ENCODE peak calls at places on chromosomes 12 and 14, in seven cellular contexts. One of them, this sample, is unnamed.

GRCh38 chr14:103444837-103445524 is 59.8 kb downstream of the MARK3 start:
- DNase-seq in SK-N-SH: peak; percentile 35
- DNase-seq in PC-9: no peak
- DNase-seq in cardiac muscle cell: peak; percentile 72
- DNase-seq in lung: no peak
- DNase-seq in Peyer's patch: no peak
- DNase-seq in breast epithelium: no peak
- DNase-seq in this sample: no peak

GRCh38 chr12:26691234-26691970 is 141.6 kb downstream of the ITPR2 start:
- DNase-seq in PC-9: peak; percentile 88
- DNase-seq in cardiac muscle cell: peak; percentile 93
- DNase-seq in Peyer's patch: no peak
- DNase-seq in SK-N-SH: no peak
- DNase-seq in breast epithelium: no peak
- DNase-seq in lung: no peak
- DNase-seq in this sample: peak; percentile 90

GRCh38 chr12:1662761-1663439 is 28.0 kb upstream of the ADIPOR2 start:
- DNase-seq in lung: peak; percentile 74
- DNase-seq in breast epithelium: no peak
- DNase-seq in SK-N-SH: peak; percentile 47
- DNase-seq in cardiac muscle cell: peak; percentile 51
- DNase-seq in Peyer's patch: peak; percentile 27
- DNase-seq in PC-9: peak; percentile 76
- DNase-seq in this sample: no peak

GRCh38 chr14:42269234-42269633 is 662.6 kb downstream of the LRFN5 start:
- DNase-seq in lung: no peak
- DNase-seq in breast epithelium: no peak
- DNase-seq in Peyer's patch: no peak
- DNase-seq in PC-9: no peak
- DNase-seq in SK-N-SH: no peak
- DNase-seq in cardiac muscle cell: no peak
- DNase-seq in this sample: no peak

GRCh38 chr14:91306547-91306946 is 62.0 kb upstream of the GPR68 start:
- DNase-seq in cardiac muscle cell: no peak
- DNase-seq in breast epithelium: no peak
- DNase-seq in SK-N-SH: no peak
- DNase-seq in lung: no peak
- DNase-seq in Peyer's patch: no peak
- DNase-seq in PC-9: no peak
- DNase-seq in this sample: no peak

GRCh38 chr12:93521225-93521854 is 51.1 kb upstream of the SOCS2 start:
- DNase-seq in lung: peak; percentile 30
- DNase-seq in SK-N-SH: no peak
- DNase-seq in breast epithelium: no peak
- DNase-seq in cardiac muscle cell: peak; percentile 57
- DNase-seq in Peyer's patch: no peak
- DNase-seq in PC-9: no peak
- DNase-seq in this sample: no peak

GRCh38 chr14:64092338-64092737 is 201.8 kb downstream of the ESR2 start:
- DNase-seq in PC-9: no peak
- DNase-seq in breast epithelium: no peak
- DNase-seq in lung: no peak
- DNase-seq in SK-N-SH: no peak
- DNase-seq in cardiac muscle cell: no peak
- DNase-seq in Peyer's patch: no peak
- DNase-seq in this sample: no peak

GRCh38 chr12:103102225-103102744 is 144.8 kb downstream of the ASCL1 start:
- DNase-seq in lung: no peak
- DNase-seq in breast epithelium: no peak
- DNase-seq in cardiac muscle cell: no peak
- DNase-seq in SK-N-SH: no peak
- DNase-seq in Peyer's patch: no peak
- DNase-seq in PC-9: no peak
- DNase-seq in this sample: no peak

GRCh38 chr12:48329199-48329939 is 21.4 kb downstream of the ZNF641 start:
- DNase-seq in breast epithelium: no peak
- DNase-seq in Peyer's patch: no peak
- DNase-seq in PC-9: no peak
- DNase-seq in SK-N-SH: no peak
- DNase-seq in lung: no peak
- DNase-seq in cardiac muscle cell: no peak
- DNase-seq in this sample: no peak

GRCh38 chr14:99574099-99574880 is 29.7 kb downstream of the CCDC85C start:
- DNase-seq in SK-N-SH: peak; percentile 69
- DNase-seq in Peyer's patch: no peak
- DNase-seq in cardiac muscle cell: peak; percentile 92
- DNase-seq in lung: peak; percentile 69
- DNase-seq in PC-9: peak; percentile 66
- DNase-seq in breast epithelium: no peak
- DNase-seq in this sample: peak; percentile 50

GRCh38 chr14:101823081-101823480 is 61.6 kb downstream of the PPP2R5C start:
- DNase-seq in lung: no peak
- DNase-seq in cardiac muscle cell: no peak
- DNase-seq in PC-9: no peak
- DNase-seq in Peyer's patch: no peak
- DNase-seq in breast epithelium: no peak
- DNase-seq in SK-N-SH: no peak
- DNase-seq in this sample: no peak
- H3K4me3 ChIP-seq in lung: no peak overlapping the region
- H3K4me3 ChIP-seq in cardiac muscle cell: no peak overlapping the region
- H3K4me3 ChIP-seq in PC-9: no peak overlapping the region
- H3K4me3 ChIP-seq in Peyer's patch: peak overlapping the region; percentile 33
- H3K4me3 ChIP-seq in breast epithelium: peak overlapping the region; percentile 43
- H3K4me3 ChIP-seq in SK-N-SH: no peak overlapping the region
- H3K4me3 ChIP-seq in this sample: no peak overlapping the region

GRCh38 chr12:14769462-14769836 is 33.8 kb downstream of the WBP11 start:
- DNase-seq in lung: peak; percentile 36
- DNase-seq in cardiac muscle cell: peak; percentile 49
- DNase-seq in Peyer's patch: peak; percentile 43
- DNase-seq in breast epithelium: no peak
- DNase-seq in PC-9: no peak
- DNase-seq in SK-N-SH: peak; percentile 59
- DNase-seq in this sample: no peak
- TF ChIP-seq CTCF in lung: no peak
- TF ChIP-seq CTCF in cardiac muscle cell: no peak
- TF ChIP-seq CTCF in Peyer's patch: no peak
- TF ChIP-seq CTCF in breast epithelium: no peak
- TF ChIP-seq CTCF in PC-9: no peak
- TF ChIP-seq CTCF in SK-N-SH: no peak
- TF ChIP-seq CTCF in this sample: no peak

GRCh38 chr12:132572801-132573760 is 37.3 kb downstream of the LRCOL1 start:
- DNase-seq in SK-N-SH: no peak
- DNase-seq in breast epithelium: no peak
- DNase-seq in PC-9: no peak
- DNase-seq in cardiac muscle cell: no peak
- DNase-seq in lung: no peak
- DNase-seq in Peyer's patch: no peak
- DNase-seq in this sample: no peak
- H3K36me3 ChIP-seq in SK-N-SH: no peaks in the 10 kb centered on the region
- H3K36me3 ChIP-seq in breast epithelium: peaks cover 10% of the 10 kb centered on the region
- H3K36me3 ChIP-seq in PC-9: no peaks in the 10 kb centered on the region
- H3K36me3 ChIP-seq in cardiac muscle cell: peaks cover 25% of the 10 kb centered on the region
- H3K36me3 ChIP-seq in lung: peaks cover 53% of the 10 kb centered on the region
- H3K36me3 ChIP-seq in Peyer's patch: no peaks in the 10 kb centered on the region
- H3K36me3 ChIP-seq in this sample: peaks cover 19% of the 10 kb centered on the region

GRCh38 chr12:110249105-110249504 is 31.9 kb upstream of the ATP2A2 start:
- DNase-seq in PC-9: no peak
- DNase-seq in SK-N-SH: no peak
- DNase-seq in Peyer's patch: no peak
- DNase-seq in lung: no peak
- DNase-seq in breast epithelium: no peak
- DNase-seq in cardiac muscle cell: no peak
- DNase-seq in this sample: no peak
- H3K4me3 ChIP-seq in PC-9: no peak overlapping the region
- H3K4me3 ChIP-seq in SK-N-SH: no peak overlapping the region
- H3K4me3 ChIP-seq in Peyer's patch: no peak overlapping the region
- H3K4me3 ChIP-seq in lung: no peak overlapping the region
- H3K4me3 ChIP-seq in breast epithelium: no peak overlapping the region
- H3K4me3 ChIP-seq in cardiac muscle cell: no peak overlapping the region
- H3K4me3 ChIP-seq in this sample: no peak overlapping the region

GRCh38 chr14:21072102-21072501 is 2.0 kb downstream of the ARHGEF40 start:
- DNase-seq in SK-N-SH: peak; percentile 35
- DNase-seq in cardiac muscle cell: peak; percentile 77
- DNase-seq in breast epithelium: no peak
- DNase-seq in PC-9: no peak
- DNase-seq in lung: no peak
- DNase-seq in Peyer's patch: no peak
- DNase-seq in this sample: no peak

GRCh38 chr14:21070083-21070609 is at the start of gene ARHGEF40:
- DNase-seq in cardiac muscle cell: peak; percentile 66
- DNase-seq in Peyer's patch: peak; percentile 34
- DNase-seq in lung: no peak
- DNase-seq in SK-N-SH: peak; percentile 87
- DNase-seq in breast epithelium: no peak
- DNase-seq in PC-9: no peak
- DNase-seq in this sample: no peak

GRCh38 chr14:21071225-21072041 is 1.3 kb downstream of the ARHGEF40 start:
- DNase-seq in SK-N-SH: peak; percentile 95
- DNase-seq in lung: peak; percentile 81
- DNase-seq in cardiac muscle cell: peak; percentile 94
- DNase-seq in Peyer's patch: peak; percentile 81
- DNase-seq in breast epithelium: peak; percentile 65
- DNase-seq in PC-9: no peak
- DNase-seq in this sample: peak; percentile 71

GRCh38 chr14:21069388-21070082 is 569 bp upstream of the ARHGEF40 start:
- DNase-seq in lung: no peak
- DNase-seq in PC-9: no peak
- DNase-seq in SK-N-SH: peak; percentile 77
- DNase-seq in Peyer's patch: no peak
- DNase-seq in breast epithelium: no peak
- DNase-seq in cardiac muscle cell: peak; percentile 71
- DNase-seq in this sample: no peak

GRCh38 chr14:21070610-21071224 is 613 bp downstream of the ARHGEF40 start:
- DNase-seq in cardiac muscle cell: peak; percentile 60
- DNase-seq in breast epithelium: no peak
- DNase-seq in SK-N-SH: peak; percentile 71
- DNase-seq in lung: no peak
- DNase-seq in Peyer's patch: peak; percentile 39
- DNase-seq in PC-9: no peak
- DNase-seq in this sample: no peak
- TF ChIP-seq CTCF in cardiac muscle cell: no peak
- TF ChIP-seq CTCF in breast epithelium: no peak
- TF ChIP-seq CTCF in SK-N-SH: no peak
- TF ChIP-seq CTCF in lung: no peak
- TF ChIP-seq CTCF in Peyer's patch: no peak
- TF ChIP-seq CTCF in PC-9: no peak
- TF ChIP-seq CTCF in this sample: peak; percentile 17

GRCh38 chr14:31405599-31406251 is 14.6 kb downstream of the HEATR5A start:
- DNase-seq in breast epithelium: no peak
- DNase-seq in SK-N-SH: no peak
- DNase-seq in lung: no peak
- DNase-seq in cardiac muscle cell: no peak
- DNase-seq in PC-9: no peak
- DNase-seq in Peyer's patch: no peak
- DNase-seq in this sample: no peak
- H3K36me3 ChIP-seq in breast epithelium: no peaks in the 10 kb centered on the region
- H3K36me3 ChIP-seq in SK-N-SH: peaks cover 14% of the 10 kb centered on the region
- H3K36me3 ChIP-seq in lung: peaks cover 6% of the 10 kb centered on the region
- H3K36me3 ChIP-seq in cardiac muscle cell: no peaks in the 10 kb centered on the region
- H3K36me3 ChIP-seq in PC-9: no peaks in the 10 kb centered on the region
- H3K36me3 ChIP-seq in Peyer's patch: no peaks in the 10 kb centered on the region
- H3K36me3 ChIP-seq in this sample: no peaks in the 10 kb centered on the region

DNA sequence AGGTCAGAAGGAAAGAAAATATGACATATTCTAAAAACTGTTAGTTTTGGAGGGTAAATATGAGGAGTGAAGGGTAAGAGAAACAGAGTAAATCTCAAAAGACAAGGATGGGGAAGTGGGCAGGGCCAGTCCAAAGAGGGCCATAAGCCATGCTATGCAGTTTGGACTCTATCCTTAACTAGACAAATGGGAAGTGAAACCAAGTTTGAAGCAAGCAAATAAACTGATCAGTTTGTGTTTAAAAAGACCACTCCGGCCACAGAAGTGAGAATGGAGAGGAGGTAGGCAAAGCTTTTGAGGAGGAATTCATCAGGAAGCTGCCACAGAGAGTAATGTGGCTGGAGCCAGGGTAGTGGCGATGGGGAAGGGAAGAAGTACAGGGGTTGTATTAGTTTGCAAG is 37.5 kb upstream of the DAAM1 start:
- DNase-seq in PC-9: no peak
- DNase-seq in breast epithelium: no peak
- DNase-seq in lung: no peak
- DNase-seq in cardiac muscle cell: no peak
- DNase-seq in Peyer's patch: peak; percentile 48
- DNase-seq in SK-N-SH: no peak
- DNase-seq in this sample: no peak
- H3K4me3 ChIP-seq in PC-9: no peak overlapping the region
- H3K4me3 ChIP-seq in breast epithelium: no peak overlapping the region
- H3K4me3 ChIP-seq in lung: no peak overlapping the region
- H3K4me3 ChIP-seq in cardiac muscle cell: no peak overlapping the region
- H3K4me3 ChIP-seq in Peyer's patch: no peak overlapping the region
- H3K4me3 ChIP-seq in SK-N-SH: no peak overlapping the region
- H3K4me3 ChIP-seq in this sample: no peak overlapping the region

GRCh38 chr12:82130763-82131162 is 227.4 kb downstream of the CCDC59 start:
- DNase-seq in lung: no peak
- DNase-seq in PC-9: no peak
- DNase-seq in SK-N-SH: no peak
- DNase-seq in cardiac muscle cell: no peak
- DNase-seq in Peyer's patch: no peak
- DNase-seq in breast epithelium: no peak
- DNase-seq in this sample: no peak

GRCh38 chr12:82132390-82132789 is 225.8 kb downstream of the CCDC59 start:
- DNase-seq in Peyer's patch: no peak
- DNase-seq in PC-9: no peak
- DNase-seq in cardiac muscle cell: no peak
- DNase-seq in lung: no peak
- DNase-seq in SK-N-SH: no peak
- DNase-seq in breast epithelium: no peak
- DNase-seq in this sample: no peak
- TF ChIP-seq CTCF in Peyer's patch: no peak
- TF ChIP-seq CTCF in PC-9: no peak
- TF ChIP-seq CTCF in cardiac muscle cell: no peak
- TF ChIP-seq CTCF in lung: no peak
- TF ChIP-seq CTCF in SK-N-SH: no peak
- TF ChIP-seq CTCF in breast epithelium: no peak
- TF ChIP-seq CTCF in this sample: no peak

GRCh38 chr12:57185403-57185802 is 31.2 kb upstream of the NXPH4 start:
- DNase-seq in SK-N-SH: no peak
- DNase-seq in lung: no peak
- DNase-seq in cardiac muscle cell: no peak
- DNase-seq in PC-9: no peak
- DNase-seq in Peyer's patch: no peak
- DNase-seq in breast epithelium: no peak
- DNase-seq in this sample: no peak
- H3K36me3 ChIP-seq in SK-N-SH: peaks cover 18% of the 10 kb centered on the region
- H3K36me3 ChIP-seq in lung: peaks cover 47% of the 10 kb centered on the region
- H3K36me3 ChIP-seq in cardiac muscle cell: peaks cover 42% of the 10 kb centered on the region
- H3K36me3 ChIP-seq in PC-9: no peaks in the 10 kb centered on the region
- H3K36me3 ChIP-seq in Peyer's patch: no peaks in the 10 kb centered on the region
- H3K36me3 ChIP-seq in breast epithelium: no peaks in the 10 kb centered on the region
- H3K36me3 ChIP-seq in this sample: peaks cover 84% of the 10 kb centered on the region

This sample was measured in BJ.